ENCODE peak calls at places on chromosomes 6 and 20, in ten cellular contexts. C, K, M, Q, S, W, L, N, B and F are unnamed samples.

GRCh38 chr6:7723041-7723447 is 2.9 kb upstream of the BMP6 start:
- DNase-seq in W (peak; percentile 85), N (peak; percentile 62), M (no peak), B (peak; percentile 38), L (peak; percentile 61), K (peak; percentile 76), S (peak; percentile 78), Q (peak; percentile 66), C (peak; percentile 84), F (peak; percentile 65)

GRCh38 chr6:21587925-21588811 is 5.4 kb upstream of the SOX4 start:
- DNase-seq in L (peak; percentile 70), M (no peak), S (peak; percentile 79), N (peak; percentile 51), Q (peak; percentile 27), W (peak; percentile 72), B (peak; percentile 92), K (peak; percentile 67), C (no peak), F (peak; percentile 42)

GRCh38 chr6:39910164-39910563 is 24.1 kb downstream of the MOCS1 start:
- DNase-seq in B (no peak), S (no peak), K (no peak), Q (no peak), M (no peak), L (no peak), W (no peak), C (no peak), N (no peak), F (no peak)

GRCh38 chr6:41072836-41073202 is at the start of gene NFYA:
- DNase-seq in M (peak; percentile 99), Q (no peak), S (no peak), K (peak; percentile 93), L (peak; percentile 97), N (no peak), W (peak; percentile 100), B (no peak), C (no peak), F (no peak)

GRCh38 chr6:31541059-31541657 is 645 bp downstream of the DDX39B start:
- DNase-seq in K (no peak), C (peak; percentile 32), M (no peak), W (peak; percentile 45), L (peak; percentile 68), B (peak; percentile 14), S (no peak), N (no peak), Q (peak; percentile 65), F (peak; percentile 77)

GRCh38 chr20:11549172-11550117 is 368.2 kb upstream of the BTBD3 start:
- DNase-seq in C (no peak), M (no peak), L (no peak), K (no peak), B (no peak), N (no peak), Q (no peak), W (no peak), S (no peak), F (no peak)

GRCh38 chr6:108524528-108525218 is 36.0 kb upstream of the FOXO3 start:
- DNase-seq in N (no peak), W (no peak), L (no peak), Q (no peak), M (no peak), C (no peak), K (no peak), B (no peak), S (no peak), F (no peak)

GRCh38 chr20:49415005-49415663 is 67.3 kb downstream of the KCNB1 start:
- DNase-seq in B (no peak), N (no peak), S (no peak), L (no peak), W (no peak), K (no peak), M (no peak), Q (no peak), C (no peak), F (no peak)

GRCh38 chr6:153962548-153962947 is 76.5 kb upstream of the OPRM1 start:
- DNase-seq in M (no peak), W (no peak), N (no peak), K (no peak), B (no peak), L (no peak), S (no peak), C (no peak), Q (no peak), F (no peak)

GRCh38 chr6:135592276-135592675 is 94.7 kb upstream of the AHI1 start:
- DNase-seq in N (no peak), K (no peak), W (no peak), S (no peak), L (no peak), C (no peak), M (no peak), Q (no peak), B (no peak), F (no peak)

GRCh38 chr6:54860739-54861138 is 14.2 kb downstream of the FAM83B start:
- DNase-seq in M (no peak), C (no peak), S (no peak), B (no peak), W (no peak), L (no peak), Q (no peak), N (no peak), K (no peak), F (no peak)

GRCh38 chr20:6660441-6660840 is 107.0 kb upstream of the BMP2 start:
- DNase-seq in M (no peak), S (peak; percentile 68), K (no peak), B (no peak), C (no peak), N (no peak), L (no peak), Q (no peak), W (no peak), F (no peak)

GRCh38 chr6:47303383-47303782 is 6.3 kb downstream of the TNFRSF21 start:
- DNase-seq in K (no peak), C (no peak), L (no peak), N (no peak), Q (no peak), S (no peak), W (no peak), B (no peak), M (no peak), F (no peak)